ENCODE peak calls at places on chromosome 13, in five cellular contexts. R is GM04503; E is activated CD4-positive, alpha-beta T cell treated with anti-CD3 and anti-CD28 coated beads, Interleukin-2, amount 10 ng/mL, durations not matched to agents 7 days and 5 days; L is hepatic stellate cell; O is astrocyte of the spinal cord. S is an unnamed sample.

GRCh38 chr13:98222081-98222554 is 45.0 kb upstream of the RNF113B start:
- DNase-seq in R (no peak), L (peak), O (peak), E (no peak), S (peak)

GRCh38 chr13:32142956-32143375 is 111.4 kb downstream of the FRY start:
- DNase-seq in E (no peak), R (no peak), O (peak), L (no peak), S (peak)

GRCh38 chr13:33351324-33351723 is 65.8 kb upstream of the STARD13 start:
- DNase-seq in E (no peak), L (peak), R (no peak), O (peak), S (peak)

GRCh38 chr13:26498524-26499208 is 58.8 kb upstream of the WASF3 start:
- DNase-seq in E (no peak), O (peak), L (peak), R (no peak), S (peak)

GRCh38 chr13:40776232-40776631 is 5.2 kb upstream of the MRPS31 start:
- DNase-seq in R (no peak), O (no peak), E (peak), L (no peak), S (no peak)

GRCh38 chr13:63351533-63351932 is 1935.9 kb upstream of the PCDH20 start:
- DNase-seq in R (no peak), E (no peak), O (no peak), L (no peak), S (no peak)

GRCh38 chr13:73451120-73452029 is 392.6 kb downstream of the KLF5 start:
- DNase-seq in O (peak), L (no peak), R (no peak), E (no peak), S (no peak)

GRCh38 chr13:69857188-69857821 is 250.3 kb upstream of the ATXN8OS start:
- DNase-seq in O (peak), L (no peak), R (no peak), E (no peak), S (peak)

GRCh38 chr13:76503756-76504155 is 382.4 kb downstream of the KCTD12 start:
- DNase-seq in E (no peak), R (no peak), L (no peak), O (no peak), S (no peak)

GRCh38 chr13:92379371-92379770 is 847.2 kb upstream of the GPC6 start:
- DNase-seq in R (no peak), L (no peak), E (no peak), O (no peak), S (no peak)

GRCh38 chr13:44404261-44405139 is 30.9 kb downstream of the SERP2 start:
- DNase-seq in R (no peak), E (no peak), L (no peak), O (no peak), S (no peak)

GRCh38 chr13:60981407-60981806 is 434.2 kb downstream of the PCDH20 start:
- DNase-seq in E (no peak), L (no peak), O (no peak), R (no peak), S (no peak)

GRCh38 chr13:80497439-80497838 is 156.5 kb upstream of the SPRY2 start:
- DNase-seq in O (no peak), R (no peak), L (no peak), E (no peak), S (no peak)

GRCh38 chr13:47303626-47304025 is 406.8 kb upstream of the HTR2A start:
- DNase-seq in O (no peak), R (no peak), L (no peak), E (no peak), S (no peak)

GRCh38 chr13:113811081-113811928 is 52.3 kb downstream of the TMEM255B start:
- DNase-seq in R (no peak), E (no peak), O (no peak), L (no peak), S (no peak)

GRCh38 chr13:97212540-97213146 is 9.5 kb upstream of the MBNL2 start:
- DNase-seq in O (peak), L (peak), E (no peak), R (no peak), S (peak)

GRCh38 chr13:67147257-67148218 is 82.6 kb downstream of the PCDH9 start:
- DNase-seq in L (peak), R (peak), O (peak), E (no peak), S (peak)

GRCh38 chr13:113947321-113948033 is 26.4 kb downstream of the C13orf46 start:
- DNase-seq in O (no peak), E (no peak), R (no peak), L (peak), S (peak)

GRCh38 chr13:103056008-103056407 is 10.2 kb downstream of the SLC10A2 start:
- DNase-seq in L (no peak), R (no peak), O (no peak), E (no peak), S (no peak)

GRCh38 chr13:110697842-110698241 is 8.1 kb downstream of the CARS2 start:
- DNase-seq in O (no peak), E (no peak), R (no peak), L (no peak), S (no peak)

GRCh38 chr13:35848868-35849644 is 282.1 kb downstream of the DCLK1 start:
- DNase-seq in L (no peak), E (no peak), O (no peak), R (no peak), S (no peak)

GRCh38 chr13:23671902-23672301 is 101.7 kb downstream of the TNFRSF19 start:
- DNase-seq in E (no peak), R (no peak), L (no peak), O (peak), S (no peak)

GRCh38 chr13:54733639-54734038 is 1705.0 kb downstream of the OLFM4 start:
- DNase-seq in L (no peak), O (no peak), R (no peak), E (no peak), S (no peak)

GRCh38 chr13:112558696-112559418 is 29.1 kb downstream of the TUBGCP3 start:
- DNase-seq in O (no peak), R (no peak), E (no peak), L (no peak), S (no peak)

GRCh38 chr13:51761638-51762350 is 42.2 kb downstream of the DHRS12 start:
- DNase-seq in L (no peak), O (no peak), R (no peak), E (no peak), S (no peak)

GRCh38 chr13:73900591-73900990 is 233.6 kb downstream of the KLF12 start:
- DNase-seq in E (no peak), L (no peak), O (no peak), R (no peak), S (peak)

GRCh38 chr13:113307491-113307890 is 10.5 kb downstream of the LAMP1 start:
- DNase-seq in R (no peak), O (no peak), L (peak), E (no peak), S (no peak)

GRCh38 chr13:110629735-110630134 is 14.4 kb downstream of the NAXD start:
- DNase-seq in O (no peak), E (peak), R (no peak), L (no peak), S (no peak)

GRCh38 chr13:43698009-43698408 is 88.8 kb downstream of the ENOX1 start:
- DNase-seq in R (no peak), O (no peak), E (no peak), L (no peak), S (no peak)

GRCh38 chr13:45833663-45834062 is 17.9 kb downstream of the SIAH3 start:
- DNase-seq in O (peak), E (no peak), L (no peak), R (peak), S (peak)

GRCh38 chr13:74770361-74770760 is 636.2 kb upstream of the KLF12 start:
- DNase-seq in R (peak), L (peak), E (no peak), O (peak), S (peak)

GRCh38 chr13:50760751-50761150 is 82.7 kb downstream of the DLEU7 start:
- DNase-seq in L (no peak), O (no peak), E (no peak), R (no peak), S (peak)

GRCh38 chr13:41774605-41775218 is 186.2 kb downstream of the VWA8 start:
- DNase-seq in E (no peak), R (no peak), O (no peak), L (no peak), S (no peak)

GRCh38 chr13:100235311-100235901 is 146.5 kb downstream of the PCCA start:
- DNase-seq in E (peak), L (peak), R (no peak), O (peak), S (peak)

GRCh38 chr13:26050568-26051230 is 1.1 kb downstream of the SHISA2 start:
- DNase-seq in R (no peak), O (peak), L (no peak), E (no peak), S (no peak)

GRCh38 chr13:48263196-48263595 is 30.2 kb downstream of the ITM2B start:
- DNase-seq in E (no peak), O (no peak), L (no peak), R (no peak), S (no peak)